ENCODE peak calls at places on chromosome 1, in ten cellular contexts. One of them, this sample, is unnamed.

GRCh38 chr1:27405074-27405473 is 12.7 kb downstream of the GPR3 start:
- DNase-seq in right atrium auricular region: no peak
- DNase-seq in pancreas: no peak
- DNase-seq in IMR-90: peak; percentile 30
- DNase-seq in PC-3: no peak
- DNase-seq in breast epithelium: peak; percentile 82
- DNase-seq in cardiac muscle cell: peak; percentile 87
- DNase-seq in left lung: peak; percentile 69
- DNase-seq in right cardiac atrium: peak; percentile 81
- DNase-seq in dorsolateral prefrontal cortex: no peak
- DNase-seq in this sample: no peak

GRCh38 chr1:24702511-24703293 is 42.5 kb upstream of the CLIC4 start:
- DNase-seq in dorsolateral prefrontal cortex: no peak
- DNase-seq in IMR-90: peak; percentile 89
- DNase-seq in right cardiac atrium: peak; percentile 53
- DNase-seq in PC-3: peak; percentile 82
- DNase-seq in breast epithelium: no peak
- DNase-seq in cardiac muscle cell: peak; percentile 47
- DNase-seq in left lung: no peak
- DNase-seq in pancreas: no peak
- DNase-seq in right atrium auricular region: no peak
- DNase-seq in this sample: no peak

GRCh38 chr1:244161111-244161510 is 110.0 kb downstream of the ZBTB18 start:
- DNase-seq in cardiac muscle cell: no peak
- DNase-seq in IMR-90: no peak
- DNase-seq in breast epithelium: no peak
- DNase-seq in left lung: no peak
- DNase-seq in pancreas: no peak
- DNase-seq in dorsolateral prefrontal cortex: no peak
- DNase-seq in right cardiac atrium: no peak
- DNase-seq in right atrium auricular region: no peak
- DNase-seq in PC-3: no peak
- DNase-seq in this sample: no peak

GRCh38 chr1:45032833-45033232 is 20.8 kb downstream of the UROD start:
- DNase-seq in right atrium auricular region: no peak
- DNase-seq in dorsolateral prefrontal cortex: no peak
- DNase-seq in PC-3: no peak
- DNase-seq in pancreas: no peak
- DNase-seq in cardiac muscle cell: no peak
- DNase-seq in right cardiac atrium: no peak
- DNase-seq in breast epithelium: no peak
- DNase-seq in IMR-90: no peak
- DNase-seq in left lung: no peak
- DNase-seq in this sample: no peak

GRCh38 chr1:173393655-173393993 is 83.5 kb upstream of the PRDX6 start:
- DNase-seq in breast epithelium: no peak
- DNase-seq in cardiac muscle cell: peak; percentile 79
- DNase-seq in pancreas: no peak
- DNase-seq in right cardiac atrium: no peak
- DNase-seq in right atrium auricular region: no peak
- DNase-seq in PC-3: no peak
- DNase-seq in IMR-90: peak; percentile 78
- DNase-seq in dorsolateral prefrontal cortex: no peak
- DNase-seq in left lung: no peak
- DNase-seq in this sample: no peak

GRCh38 chr1:219189021-219189824 is 15.5 kb downstream of the LYPLAL1 start:
- DNase-seq in pancreas: no peak
- DNase-seq in PC-3: peak; percentile 78
- DNase-seq in left lung: no peak
- DNase-seq in right cardiac atrium: no peak
- DNase-seq in breast epithelium: no peak
- DNase-seq in dorsolateral prefrontal cortex: no peak
- DNase-seq in right atrium auricular region: no peak
- DNase-seq in IMR-90: peak; percentile 83
- DNase-seq in cardiac muscle cell: peak; percentile 65
- DNase-seq in this sample: no peak

GRCh38 chr1:243890576-243890975 is 40.5 kb upstream of the AKT3 start:
- DNase-seq in left lung: no peak
- DNase-seq in right atrium auricular region: no peak
- DNase-seq in dorsolateral prefrontal cortex: no peak
- DNase-seq in breast epithelium: no peak
- DNase-seq in PC-3: peak; percentile 61
- DNase-seq in right cardiac atrium: no peak
- DNase-seq in IMR-90: peak; percentile 72
- DNase-seq in cardiac muscle cell: peak; percentile 52
- DNase-seq in pancreas: no peak
- DNase-seq in this sample: no peak

GRCh38 chr1:6867688-6868370 is 82.6 kb downstream of the CAMTA1 start:
- DNase-seq in right atrium auricular region: no peak
- DNase-seq in left lung: no peak
- DNase-seq in PC-3: no peak
- DNase-seq in dorsolateral prefrontal cortex: no peak
- DNase-seq in pancreas: no peak
- DNase-seq in cardiac muscle cell: no peak
- DNase-seq in right cardiac atrium: no peak
- DNase-seq in IMR-90: no peak
- DNase-seq in breast epithelium: no peak
- DNase-seq in this sample: no peak

GRCh38 chr1:216034506-216034905 is 388.7 kb downstream of the USH2A start:
- DNase-seq in right cardiac atrium: no peak
- DNase-seq in dorsolateral prefrontal cortex: no peak
- DNase-seq in PC-3: peak; percentile 60
- DNase-seq in right atrium auricular region: no peak
- DNase-seq in breast epithelium: no peak
- DNase-seq in left lung: no peak
- DNase-seq in pancreas: no peak
- DNase-seq in cardiac muscle cell: no peak
- DNase-seq in IMR-90: peak; percentile 6
- DNase-seq in this sample: no peak

GRCh38 chr1:48572632-48573258 is 100.7 kb upstream of the SPATA6 start:
- DNase-seq in breast epithelium: peak; percentile 72
- DNase-seq in right cardiac atrium: peak; percentile 82
- DNase-seq in PC-3: peak; percentile 62
- DNase-seq in right atrium auricular region: peak; percentile 61
- DNase-seq in IMR-90: peak; percentile 23
- DNase-seq in left lung: peak; percentile 70
- DNase-seq in pancreas: no peak
- DNase-seq in dorsolateral prefrontal cortex: peak; percentile 84
- DNase-seq in cardiac muscle cell: peak; percentile 68
- DNase-seq in this sample: peak; percentile 62

GRCh38 chr1:31576201-31576669 is at the start of gene TINAGL1:
- DNase-seq in PC-3: peak; percentile 94
- DNase-seq in breast epithelium: peak; percentile 93
- DNase-seq in left lung: peak; percentile 86
- DNase-seq in cardiac muscle cell: no peak
- DNase-seq in right cardiac atrium: peak; percentile 86
- DNase-seq in IMR-90: no peak
- DNase-seq in pancreas: peak; percentile 52
- DNase-seq in dorsolateral prefrontal cortex: no peak
- DNase-seq in right atrium auricular region: peak; percentile 64
- DNase-seq in this sample: no peak

GRCh38 chr1:31574749-31575372 is 1.5 kb upstream of the TINAGL1 start:
- DNase-seq in dorsolateral prefrontal cortex: no peak
- DNase-seq in right cardiac atrium: no peak
- DNase-seq in cardiac muscle cell: no peak
- DNase-seq in left lung: no peak
- DNase-seq in pancreas: no peak
- DNase-seq in PC-3: peak; percentile 66
- DNase-seq in IMR-90: no peak
- DNase-seq in right atrium auricular region: peak; percentile 52
- DNase-seq in breast epithelium: no peak
- DNase-seq in this sample: no peak

GRCh38 chr1:31575373-31576140 is 758 bp upstream of the TINAGL1 start:
- DNase-seq in dorsolateral prefrontal cortex: no peak
- DNase-seq in PC-3: peak; percentile 96
- DNase-seq in cardiac muscle cell: no peak
- DNase-seq in IMR-90: no peak
- DNase-seq in pancreas: peak; percentile 57
- DNase-seq in right atrium auricular region: peak; percentile 58
- DNase-seq in right cardiac atrium: no peak
- DNase-seq in left lung: no peak
- DNase-seq in breast epithelium: peak; percentile 95
- DNase-seq in this sample: no peak

GRCh38 chr1:31577515-31578191 is 1.3 kb downstream of the TINAGL1 start:
- DNase-seq in left lung: peak; percentile 45
- DNase-seq in right atrium auricular region: peak; percentile 58
- DNase-seq in dorsolateral prefrontal cortex: no peak
- DNase-seq in breast epithelium: no peak
- DNase-seq in pancreas: no peak
- DNase-seq in cardiac muscle cell: peak; percentile 67
- DNase-seq in right cardiac atrium: no peak
- DNase-seq in IMR-90: peak; percentile 52
- DNase-seq in PC-3: peak; percentile 43
- DNase-seq in this sample: no peak

DNA sequence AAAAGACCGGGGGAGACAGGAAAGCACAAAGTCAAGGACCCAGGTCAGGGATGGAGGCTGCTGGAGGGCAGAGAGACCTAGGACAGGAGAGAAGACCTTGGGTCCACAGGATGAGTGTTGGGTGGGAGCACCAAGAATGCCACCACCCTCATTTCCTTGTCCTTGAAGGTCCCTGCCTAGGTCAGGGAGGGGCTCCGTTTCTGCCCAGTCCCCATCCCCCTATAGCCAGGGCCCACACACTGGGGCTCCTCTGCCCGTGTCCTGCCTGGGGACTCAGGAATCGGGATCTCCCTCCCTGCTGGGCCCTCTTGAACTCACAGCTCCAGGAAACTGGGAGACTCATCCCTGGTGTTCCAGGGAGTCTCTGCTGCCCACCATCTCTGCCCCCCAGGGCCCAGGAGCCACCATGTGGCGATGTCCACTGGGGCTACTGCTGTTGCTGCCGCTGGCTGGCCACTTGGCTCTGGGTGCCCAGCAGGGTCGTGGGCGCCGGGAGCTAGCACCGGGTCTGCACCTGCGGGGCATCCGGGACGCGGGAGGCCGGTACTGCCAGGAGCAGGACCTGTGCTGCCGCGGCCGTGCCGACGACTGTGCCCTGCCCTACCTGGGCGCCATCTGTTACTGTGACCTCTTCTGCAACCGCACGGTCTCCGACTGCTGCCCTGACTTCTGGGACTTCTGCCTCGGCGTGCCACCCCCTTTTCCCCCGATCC is 584 bp downstream of the TINAGL1 start:
- DNase-seq in IMR-90: no peak
- DNase-seq in breast epithelium: peak; percentile 27
- DNase-seq in left lung: no peak
- DNase-seq in cardiac muscle cell: no peak
- DNase-seq in pancreas: no peak
- DNase-seq in PC-3: no peak
- DNase-seq in right atrium auricular region: peak; percentile 55
- DNase-seq in dorsolateral prefrontal cortex: no peak
- DNase-seq in right cardiac atrium: no peak
- DNase-seq in this sample: no peak
- H3K27ac ChIP-seq in IMR-90: no peak overlapping the region
- H3K27ac ChIP-seq in breast epithelium: peak overlapping the region; percentile 93
- H3K27ac ChIP-seq in left lung: peak overlapping the region; percentile 67
- H3K27ac ChIP-seq in cardiac muscle cell: no peak overlapping the region
- H3K27ac ChIP-seq in pancreas: peak overlapping the region; percentile 89
- H3K27ac ChIP-seq in PC-3: peak overlapping the region; percentile 98
- H3K27ac ChIP-seq in right atrium auricular region: peak overlapping the region; percentile 85
- H3K27ac ChIP-seq in dorsolateral prefrontal cortex: no peak overlapping the region
- H3K27ac ChIP-seq in right cardiac atrium: peak overlapping the region; percentile 91
- H3K27ac ChIP-seq in this sample: peak overlapping the region; percentile 62

DNA sequence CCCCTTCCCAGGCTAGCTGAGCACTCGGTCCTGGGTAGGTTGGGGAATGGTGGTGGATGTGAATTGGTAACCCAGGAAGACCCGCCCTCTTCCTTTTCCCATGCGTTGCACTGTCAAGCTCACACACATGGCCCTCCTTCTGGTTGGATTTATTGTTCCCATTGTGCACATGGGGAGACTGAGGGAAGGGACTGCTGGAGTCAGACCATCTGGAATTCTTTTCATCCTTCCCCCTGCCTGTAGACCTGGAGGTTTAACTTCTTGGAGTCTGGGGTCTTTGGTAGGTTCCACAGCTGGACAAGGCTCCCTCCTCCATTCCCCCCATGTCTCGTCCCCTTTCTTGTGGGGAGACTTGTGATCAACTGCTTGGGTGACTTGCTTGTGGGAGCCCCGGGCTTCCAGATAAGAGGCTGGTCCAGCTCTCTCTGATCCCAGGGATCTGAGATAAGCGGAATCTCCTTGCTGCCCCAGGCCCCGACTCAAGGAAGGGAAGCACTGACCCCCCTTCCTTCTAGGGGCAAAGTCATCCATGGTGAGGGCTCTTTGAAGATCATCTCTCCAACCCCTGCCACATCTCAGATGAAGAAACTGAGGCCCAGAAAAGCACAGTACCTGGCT is 55.7 kb upstream of the SYNC start:
- DNase-seq in pancreas: no peak
- DNase-seq in right cardiac atrium: no peak
- DNase-seq in PC-3: no peak
- DNase-seq in left lung: no peak
- DNase-seq in cardiac muscle cell: no peak
- DNase-seq in right atrium auricular region: no peak
- DNase-seq in breast epithelium: no peak
- DNase-seq in dorsolateral prefrontal cortex: no peak
- DNase-seq in IMR-90: no peak
- DNase-seq in this sample: no peak
- H3K27ac ChIP-seq in pancreas: peak overlapping the region; percentile 97
- H3K27ac ChIP-seq in right cardiac atrium: no peak overlapping the region
- H3K27ac ChIP-seq in PC-3: peak overlapping the region; percentile 99
- H3K27ac ChIP-seq in left lung: peak overlapping the region; percentile 89
- H3K27ac ChIP-seq in cardiac muscle cell: no peak overlapping the region
- H3K27ac ChIP-seq in right atrium auricular region: no peak overlapping the region
- H3K27ac ChIP-seq in breast epithelium: peak overlapping the region; percentile 91
- H3K27ac ChIP-seq in dorsolateral prefrontal cortex: no peak overlapping the region
- H3K27ac ChIP-seq in IMR-90: no peak overlapping the region
- H3K27ac ChIP-seq in this sample: no peak overlapping the region

GRCh38 chr1:112021263-112021662 is 31.8 kb upstream of the KCND3 start:
- DNase-seq in left lung: no peak
- DNase-seq in right atrium auricular region: no peak
- DNase-seq in PC-3: no peak
- DNase-seq in cardiac muscle cell: no peak
- DNase-seq in dorsolateral prefrontal cortex: no peak
- DNase-seq in pancreas: no peak
- DNase-seq in right cardiac atrium: no peak
- DNase-seq in breast epithelium: no peak
- DNase-seq in IMR-90: no peak
- DNase-seq in this sample: no peak
- H3K27ac ChIP-seq in left lung: no peak overlapping the region
- H3K27ac ChIP-seq in right atrium auricular region: no peak overlapping the region
- H3K27ac ChIP-seq in PC-3: no peak overlapping the region
- H3K27ac ChIP-seq in cardiac muscle cell: no peak overlapping the region
- H3K27ac ChIP-seq in dorsolateral prefrontal cortex: no peak overlapping the region
- H3K27ac ChIP-seq in pancreas: no peak overlapping the region
- H3K27ac ChIP-seq in right cardiac atrium: no peak overlapping the region
- H3K27ac ChIP-seq in breast epithelium: no peak overlapping the region
- H3K27ac ChIP-seq in IMR-90: no peak overlapping the region
- H3K27ac ChIP-seq in this sample: no peak overlapping the region

DNA sequence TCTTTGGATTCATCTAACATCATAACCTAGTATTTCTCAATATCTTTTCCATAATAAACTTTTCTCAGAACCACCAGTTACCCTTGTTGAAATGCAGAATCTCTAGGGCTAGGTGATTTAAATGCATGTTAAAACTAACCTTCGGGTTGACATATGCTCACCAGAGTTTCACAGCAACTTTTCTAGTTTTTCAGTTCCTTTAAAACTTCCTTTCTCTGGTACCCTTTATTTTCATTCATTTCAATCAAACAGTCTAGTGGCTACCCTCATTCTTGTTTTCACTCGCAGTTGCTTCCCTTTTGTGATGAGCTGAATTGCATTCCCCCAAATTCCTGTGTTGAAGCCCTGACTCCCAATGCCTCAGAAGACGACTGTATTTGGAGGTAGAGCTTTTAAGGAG is 712.8 kb upstream of the CHRM3 start:
- DNase-seq in IMR-90: no peak
- DNase-seq in breast epithelium: no peak
- DNase-seq in pancreas: no peak
- DNase-seq in dorsolateral prefrontal cortex: no peak
- DNase-seq in left lung: no peak
- DNase-seq in right atrium auricular region: no peak
- DNase-seq in cardiac muscle cell: no peak
- DNase-seq in right cardiac atrium: no peak
- DNase-seq in PC-3: no peak
- DNase-seq in this sample: no peak
- H3K27ac ChIP-seq in IMR-90: no peak overlapping the region
- H3K27ac ChIP-seq in breast epithelium: no peak overlapping the region
- H3K27ac ChIP-seq in pancreas: no peak overlapping the region
- H3K27ac ChIP-seq in dorsolateral prefrontal cortex: no peak overlapping the region
- H3K27ac ChIP-seq in left lung: no peak overlapping the region
- H3K27ac ChIP-seq in right atrium auricular region: no peak overlapping the region
- H3K27ac ChIP-seq in cardiac muscle cell: no peak overlapping the region
- H3K27ac ChIP-seq in right cardiac atrium: no peak overlapping the region
- H3K27ac ChIP-seq in PC-3: no peak overlapping the region
- H3K27ac ChIP-seq in this sample: no peak overlapping the region

This sample was measured in caudate nucleus.